ENCODE peak calls at places on chromosomes 4 and X, in six cellular contexts. E, G, S, O, T and C are unnamed samples.
A peak's percentile ranks its signal among the peaks of the same experiment; 100 is the strongest.

GRCh38 chr4:56220261-56220660 is 167.0 kb downstream of the AASDH start:
- DNase-seq in E (no peak), S (no peak), G (peak; percentile 26), O (no peak), T (no peak), C (no peak)

GRCh38 chr4:81030617-81031388 is at the start of gene BMP3:
- DNase-seq in E (no peak), O (peak; percentile 4), S (no peak), G (no peak), T (no peak), C (peak; percentile 43)

GRCh38 chr4:128475597-128475996 is 188.0 kb upstream of the PGRMC2 start:
- DNase-seq in G (no peak), O (no peak), S (no peak), T (no peak), E (no peak), C (no peak)

GRCh38 chr4:5143306-5143861 is 92.1 kb downstream of the STK32B start:
- DNase-seq in E (no peak), T (no peak), S (no peak), O (no peak), G (no peak), C (no peak)

GRCh38 chr4:128427832-128428366 is 140.3 kb upstream of the PGRMC2 start:
- DNase-seq in G (peak; percentile 27), T (no peak), S (no peak), O (peak; percentile 70), E (peak; percentile 52), C (no peak)

GRCh38 chrX:116526010-116526409 is 63.2 kb upstream of the CT83 start:
- DNase-seq in T (no peak), S (no peak), O (no peak), G (no peak), E (no peak), C (no peak)

GRCh38 chrX:138856881-138857280 is 145.4 kb upstream of the FGF13 start:
- DNase-seq in E (no peak), O (no peak), G (no peak), T (no peak), S (no peak), C (no peak)

GRCh38 chrX:123731987-123732678 is 719 bp downstream of the THOC2 start:
- DNase-seq in T (no peak), E (peak; percentile 13), G (no peak), O (peak; percentile 15), S (no peak), C (no peak)

GRCh38 chrX:40644821-40645358 is 2.5 kb downstream of the CXorf38 start:
- DNase-seq in E (peak; percentile 12), G (no peak), T (no peak), S (peak; percentile 25), O (peak; percentile 75), C (no peak)

GRCh38 chrX:154315416-154315815 is 19.8 kb downstream of the TKTL1 start:
- DNase-seq in T (no peak), S (no peak), E (no peak), O (no peak), G (no peak), C (no peak)

GRCh38 chr4:108433832-108434231 is 186.5 kb upstream of the RPL34 start:
- DNase-seq in E (no peak), S (no peak), T (no peak), G (peak; percentile 66), O (peak; percentile 73), C (no peak)

GRCh38 chr4:182968917-182969650 is 51.9 kb upstream of the DCTD start:
- DNase-seq in G (no peak), O (no peak), T (peak; percentile 16), E (no peak), S (no peak), C (no peak)

GRCh38 chr4:44927361-44928061 is 201.2 kb upstream of the GNPDA2 start:
- DNase-seq in E (no peak), G (peak; percentile 6), O (no peak), T (peak; percentile 8), S (no peak), C (peak; percentile 39)

GRCh38 chr4:164229255-164229654 is 524.7 kb upstream of the SMIM31 start:
- DNase-seq in G (no peak), E (no peak), O (no peak), S (no peak), T (no peak), C (no peak)

GRCh38 chr4:5014007-5014682 is 5.1 kb downstream of the CYTL1 start:
- DNase-seq in S (no peak), O (no peak), T (no peak), G (no peak), E (no peak), C (no peak)